ENCODE peak calls at places on chromosomes 1 and 21, in five cellular contexts. Y, U, H, J and N are unnamed samples.

GRCh38 chr1:21552715-21553114 is 43.5 kb downstream of the ALPL start:
- DNase-seq in U (no peak), H (no peak), Y (no peak), J (no peak), N (no peak)

GRCh38 chr1:72371259-72372035 is 89.1 kb upstream of the NEGR1 start:
- DNase-seq in J (no peak), U (no peak), H (no peak), Y (no peak), N (no peak)

GRCh38 chr1:44507490-44508396 is 102.7 kb downstream of the RNF220 start:
- DNase-seq in Y (no peak), J (peak; percentile 75), H (no peak), U (no peak), N (no peak)

GRCh38 chr21:28781602-28782274 is 210.9 kb downstream of the LTN1 start:
- DNase-seq in Y (no peak), J (no peak), H (no peak), U (no peak), N (no peak)

GRCh38 chr1:24683713-24684162 is 40.6 kb downstream of the SRRM1 start:
- DNase-seq in H (no peak), Y (no peak), U (no peak), J (no peak), N (no peak)

GRCh38 chr1:200453544-200453905 is 43.7 kb upstream of the ZNF281 start:
- DNase-seq in U (no peak), J (no peak), H (no peak), Y (no peak), N (no peak)

GRCh38 chr1:154730986-154731489 is 123.1 kb upstream of the ADAR start:
- DNase-seq in Y (peak; percentile 48), J (no peak), H (no peak), U (no peak), N (no peak)

GRCh38 chr1:93676424-93676823 is 5.2 kb downstream of the BCAR3 start:
- DNase-seq in U (no peak), Y (no peak), H (no peak), J (no peak), N (no peak)

GRCh38 chr1:117493906-117494305 is 111.9 kb upstream of the TENT5C start:
- DNase-seq in Y (no peak), H (no peak), J (no peak), U (no peak), N (no peak)

GRCh38 chr1:179310721-179311120 is 17.1 kb downstream of the SOAT1 start:
- DNase-seq in U (no peak), Y (no peak), J (no peak), H (no peak), N (no peak)

GRCh38 chr1:32393832-32394140 is 455 bp downstream of the BSDC1 start:
- DNase-seq in U (no peak), J (no peak), Y (peak; percentile 43), H (no peak), N (no peak)

GRCh38 chr1:205444931-205445652 is 10.8 kb downstream of the BLACAT1 start:
- DNase-seq in J (peak; percentile 78), U (no peak), Y (peak; percentile 74), H (no peak), N (no peak)

GRCh38 chr1:162185299-162185698 is 115.8 kb downstream of the NOS1AP start:
- DNase-seq in H (no peak), Y (no peak), U (no peak), J (no peak), N (no peak)

GRCh38 chr1:107953551-107953950 is 11.4 kb downstream of the VAV3 start:
- DNase-seq in Y (no peak), U (no peak), J (no peak), H (peak; percentile 75), N (no peak)

GRCh38 chr1:38502772-38503171 is 356.8 kb downstream of the RRAGC start:
- DNase-seq in U (no peak), J (no peak), H (no peak), Y (no peak), N (no peak)

GRCh38 chr1:220139966-220140365 is 46.0 kb downstream of the IARS2 start:
- DNase-seq in Y (no peak), H (no peak), U (no peak), J (no peak), N (no peak)

GRCh38 chr1:179743679-179744400 is 749 bp downstream of the FAM163A start:
- DNase-seq in J (no peak), Y (no peak), U (no peak), H (no peak), N (no peak)

GRCh38 chr1:183247066-183247465 is 61.0 kb downstream of the LAMC2 start:
- DNase-seq in Y (no peak), J (no peak), H (no peak), U (no peak), N (no peak)

GRCh38 chr1:175195798-175196197 is 3.2 kb upstream of the KIAA0040 start:
- DNase-seq in J (no peak), Y (no peak), H (no peak), U (no peak), N (no peak)

GRCh38 chr1:215987092-215987855 is 420.2 kb downstream of the KCTD3 start:
- DNase-seq in U (no peak), J (no peak), H (no peak), Y (no peak), N (no peak)